ENCODE peak calls at places on chromosomes 11 and 22, in five cellular contexts. J is T follicular helper cell, B is skeletal muscle cell, L is NCI-H774, H is GM12865. K is an unnamed sample.

GRCh38 chr11:70059971-70060370 is 18.1 kb upstream of the ANO1 start:
- DNase-seq in H (no peak), L (no peak), J (no peak), B (no peak), K (no peak)

GRCh38 chr11:27328602-27329001 is 34.4 kb downstream of the CCDC34 start:
- DNase-seq in B (no peak), J (no peak), H (no peak), L (no peak), K (no peak)

GRCh38 chr11:39965701-39966100 is 1493.8 kb downstream of the LRRC4C start:
- DNase-seq in L (no peak), B (no peak), J (no peak), H (no peak), K (no peak)

GRCh38 chr22:37472418-37473006 is 13.7 kb downstream of the MFNG start:
- DNase-seq in J (no peak), B (no peak), H (peak; percentile 44), L (no peak), K (peak; percentile 62)

GRCh38 chr22:19488884-19489843 is 9.4 kb downstream of the CDC45 start:
- DNase-seq in J (no peak), B (no peak), H (no peak), L (no peak), K (peak; percentile 21)

GRCh38 chr11:8249482-8249881 is 14.2 kb downstream of the LMO1 start:
- DNase-seq in B (no peak), H (no peak), J (no peak), L (no peak), K (no peak)

GRCh38 chr22:42714768-42715430 is 5.8 kb downstream of the A4GALT start:
- DNase-seq in L (no peak), H (no peak), J (no peak), B (no peak), K (no peak)

GRCh38 chr11:8959546-8960166 is 4.6 kb downstream of the TMEM9B start:
- DNase-seq in H (peak; percentile 87), J (no peak), L (peak; percentile 7), B (peak; percentile 39), K (peak; percentile 85)

GRCh38 chr22:41563051-41563711 is 2.4 kb downstream of the CSDC2 start:
- DNase-seq in L (no peak), J (no peak), B (peak; percentile 64), H (no peak), K (no peak)

GRCh38 chr11:18332302-18332701 is 9.9 kb downstream of the GTF2H1 start:
- DNase-seq in L (no peak), B (no peak), H (peak; percentile 12), J (no peak), K (no peak)

GRCh38 chr22:35454416-35455054 is 54.6 kb downstream of the MCM5 start:
- DNase-seq in L (no peak), B (no peak), H (no peak), J (no peak), K (no peak)

GRCh38 chr11:101686514-101686913 is 102.7 kb upstream of the TRPC6 start:
- DNase-seq in B (peak; percentile 78), J (no peak), L (no peak), H (no peak), K (no peak)

K was measured in NAMALWA.